ENCODE peak calls at places on chromosomes 11 and 22, in ten cellular contexts. Q is GM12878; M is fibroblast of the conjunctiva; R is coronary artery; E is psoas muscle; N is stimulated activated naive CD8-positive, alpha-beta T cell treated with anti-CD3 and anti-CD28 coated beads, Interleukin-15, Interleukin-2, amounts not matched to agents 100 U/mL and 50 U/mL, for 24 hours; A is fibroblast of mammary gland; H is ELF-1; V is HAP-1; K is AG04450. X is an unnamed sample.

GRCh38 chr11:33899383-33900037 is 7.6 kb upstream of the LMO2 start:
- DNase-seq in N (no peak), Q (no peak), E (peak; percentile 89), A (peak; percentile 83), K (peak; percentile 7), H (peak; percentile 58), R (peak; percentile 83), V (no peak), M (peak; percentile 45), X (peak; percentile 94)

GRCh38 chr22:46591890-46592289 is 28.3 kb upstream of the GRAMD4 start:
- DNase-seq in M (no peak), N (no peak), R (no peak), V (no peak), K (no peak), E (no peak), A (no peak), Q (no peak), H (no peak), X (no peak)

GRCh38 chr22:37659897-37660708 is 1.6 kb downstream of the PDXP start:
- DNase-seq in V (no peak), N (no peak), Q (no peak), R (no peak), M (no peak), A (no peak), H (no peak), K (no peak), E (no peak), X (no peak)

GRCh38 chr11:82846037-82846383 is 54.2 kb downstream of the PRCP start:
- DNase-seq in K (no peak), Q (no peak), V (no peak), A (no peak), E (no peak), H (no peak), M (no peak), N (no peak), R (no peak), X (peak; percentile 35)

GRCh38 chr11:10450451-10451398 is 4.3 kb upstream of the AMPD3 start:
- DNase-seq in A (no peak), K (no peak), V (no peak), N (peak; percentile 56), H (peak; percentile 82), E (peak; percentile 60), R (no peak), Q (no peak), M (no peak), X (peak; percentile 64)

GRCh38 chr22:45673482-45674175 is 2.0 kb downstream of the ATXN10 start:
- DNase-seq in R (no peak), H (no peak), K (no peak), E (no peak), M (no peak), V (no peak), Q (no peak), A (no peak), N (no peak), X (no peak)

GRCh38 chr11:127058524-127058923 is 58.0 kb upstream of the KIRREL3 start:
- DNase-seq in E (no peak), V (no peak), Q (no peak), R (no peak), K (no peak), H (peak; percentile 37), A (no peak), N (no peak), M (no peak), X (no peak)

GRCh38 chr11:1391165-1392010 is 1.7 kb downstream of the BRSK2 start:
- DNase-seq in V (peak; percentile 76), A (no peak), E (peak; percentile 52), K (no peak), N (no peak), H (no peak), R (no peak), Q (no peak), M (no peak), X (no peak)